ENCODE peak calls at places on chromosomes 7 and 10, in five cellular contexts. X, M, W, K and Q are unnamed samples.

GRCh38 chr10:13971586-13972475 is 358.9 kb downstream of the FRMD4A start:
- DNase-seq in X (no peak), M (peak), W (no peak), K (peak), Q (no peak)

GRCh38 chr10:116038259-116038658 is 234.7 kb downstream of the GFRA1 start:
- DNase-seq in X (peak), M (peak), W (no peak), K (peak), Q (no peak)

GRCh38 chr7:92397542-92397941 is 49.7 kb upstream of the GATAD1 start:
- DNase-seq in X (no peak), M (no peak), W (no peak), K (no peak), Q (no peak)

GRCh38 chr7:43756368-43757072 is 2.0 kb upstream of the BLVRA start:
- DNase-seq in X (no peak), M (peak), W (no peak), K (peak), Q (no peak)

GRCh38 chr10:34523017-34523767 is 291.9 kb downstream of the PARD3 start:
- DNase-seq in X (no peak), M (no peak), W (no peak), K (no peak), Q (no peak)

GRCh38 chr10:3467052-3467906 is 294.7 kb upstream of the PITRM1 start:
- DNase-seq in X (no peak), M (peak), W (peak), K (peak), Q (no peak)

GRCh38 chr7:158313931-158314330 is 273.7 kb downstream of the PTPRN2 start:
- DNase-seq in X (no peak), M (no peak), W (no peak), K (no peak), Q (no peak)

GRCh38 chr10:114412907-114413386 is 8.6 kb upstream of the AFAP1L2 start:
- DNase-seq in X (no peak), M (no peak), W (peak), K (peak), Q (no peak)

GRCh38 chr10:70774810-70775678 is 10.1 kb downstream of the TBATA start:
- DNase-seq in X (peak), M (no peak), W (no peak), K (no peak), Q (no peak)

GRCh38 chr10:127853868-127854768 is 38.6 kb downstream of the CLRN3 start:
- DNase-seq in X (peak), M (peak), W (peak), K (peak), Q (no peak)

GRCh38 chr10:121655254-121656142 is 57.3 kb upstream of the FGFR2 start:
- DNase-seq in X (no peak), M (no peak), W (no peak), K (no peak), Q (no peak)

GRCh38 chr10:84375011-84375410 is 46.6 kb downstream of the CCSER2 start:
- DNase-seq in X (peak), M (peak), W (peak), K (peak), Q (no peak)

GRCh38 chr7:1542329-1542728 is 11.8 kb downstream of the MAFK start:
- DNase-seq in X (no peak), M (no peak), W (no peak), K (no peak), Q (no peak)

GRCh38 chr7:29214056-29214455 is 19.5 kb downstream of the CHN2 start:
- DNase-seq in X (no peak), M (no peak), W (peak), K (no peak), Q (no peak)

GRCh38 chr10:47319798-47320197 is 2.5 kb upstream of the GDF2 start:
- DNase-seq in X (no peak), M (no peak), W (no peak), K (no peak), Q (no peak)

GRCh38 chr7:24842449-24843241 is 85.4 kb upstream of the GSDME start:
- DNase-seq in X (no peak), M (no peak), W (peak), K (peak), Q (no peak)

GRCh38 chr7:45155941-45156340 is 1.6 kb upstream of the RAMP3 start:
- DNase-seq in X (no peak), M (no peak), W (no peak), K (no peak), Q (no peak)

GRCh38 chr10:70493660-70494234 is 15.2 kb downstream of the PALD1 start:
- DNase-seq in X (no peak), M (no peak), W (no peak), K (no peak), Q (no peak)

GRCh38 chr7:152173372-152174070 is 148.0 kb downstream of the GALNT11 start:
- DNase-seq in X (no peak), M (no peak), W (no peak), K (no peak), Q (no peak)

GRCh38 chr7:115096262-115096661 is 174.4 kb downstream of the MDFIC start:
- DNase-seq in X (no peak), M (no peak), W (no peak), K (peak), Q (no peak)

GRCh38 chr10:21700474-21700873 is 166.4 kb downstream of the MLLT10 start:
- DNase-seq in X (no peak), M (no peak), W (no peak), K (peak), Q (no peak)

GRCh38 chr10:111473361-111473760 is 396.5 kb downstream of the ADRA2A start:
- DNase-seq in X (no peak), M (no peak), W (no peak), K (no peak), Q (no peak)

GRCh38 chr10:33355267-33355666 is 20.8 kb upstream of the NRP1 start:
- DNase-seq in X (no peak), M (no peak), W (no peak), K (no peak), Q (no peak)

GRCh38 chr7:110856704-110857103 is 234.2 kb upstream of the LRRN3 start:
- DNase-seq in X (no peak), M (no peak), W (no peak), K (no peak), Q (no peak)

GRCh38 chr7:11341285-11341944 is 367.7 kb downstream of the PHF14 start:
- DNase-seq in X (no peak), M (peak), W (peak), K (peak), Q (no peak)

GRCh38 chr10:71431945-71432905 is 35.5 kb downstream of the CDH23 start:
- DNase-seq in X (peak), M (no peak), W (no peak), K (no peak), Q (no peak)

GRCh38 chr7:75688200-75689136 is 50.3 kb downstream of the HIP1 start:
- DNase-seq in X (peak), M (no peak), W (no peak), K (no peak), Q (no peak)

GRCh38 chr7:33906697-33907096 is 1.4 kb downstream of the BMPER start:
- DNase-seq in X (no peak), M (no peak), W (no peak), K (no peak), Q (no peak)

GRCh38 chr7:33909755-33910154 is 4.4 kb downstream of the BMPER start:
- DNase-seq in X (no peak), M (no peak), W (no peak), K (peak), Q (no peak)

GRCh38 chr7:33907625-33908024 is 2.3 kb downstream of the BMPER start:
- DNase-seq in X (no peak), M (no peak), W (no peak), K (no peak), Q (no peak)

GRCh38 chr7:33910756-33911155 is 5.4 kb downstream of the BMPER start:
- DNase-seq in X (no peak), M (no peak), W (no peak), K (no peak), Q (no peak)

GRCh38 chr7:33909312-33909711 is 4.0 kb downstream of the BMPER start:
- DNase-seq in X (no peak), M (no peak), W (no peak), K (peak), Q (no peak)
- TF ChIP-seq CTCF in X (no peak), M (no peak), W (no peak), K (no peak), Q (no peak)

DNA sequence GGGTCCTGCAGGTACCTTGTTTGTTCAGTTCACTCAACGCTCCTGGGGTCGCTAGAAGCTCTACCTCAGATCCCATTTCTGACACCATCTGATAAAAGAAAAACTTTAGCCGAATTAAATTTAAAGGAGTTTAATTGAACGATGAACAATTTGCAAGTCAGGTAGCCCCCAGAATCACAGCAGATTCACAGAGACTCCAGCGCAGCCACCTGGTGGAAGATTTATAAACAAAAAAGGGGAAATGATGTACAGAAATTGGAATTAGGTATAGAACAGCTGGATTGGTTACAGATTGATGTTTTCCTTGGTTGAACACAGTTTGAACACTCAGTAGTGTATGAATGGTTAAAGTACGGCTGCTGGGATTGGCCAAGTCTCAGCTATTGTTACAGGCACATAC is 23.1 kb downstream of the FBXL13 start:
- DNase-seq in X (no peak), M (no peak), W (no peak), K (no peak), Q (no peak)
- TF ChIP-seq CTCF in X (no peak), M (no peak), W (no peak), K (no peak), Q (no peak)

GRCh38 chr7:130394421-130395188 is 14.3 kb downstream of the CPA1 start:
- DNase-seq in X (no peak), M (no peak), W (no peak), K (no peak), Q (no peak)
- TF ChIP-seq CTCF in X (no peak), M (no peak), W (no peak), K (no peak), Q (no peak)

DNA sequence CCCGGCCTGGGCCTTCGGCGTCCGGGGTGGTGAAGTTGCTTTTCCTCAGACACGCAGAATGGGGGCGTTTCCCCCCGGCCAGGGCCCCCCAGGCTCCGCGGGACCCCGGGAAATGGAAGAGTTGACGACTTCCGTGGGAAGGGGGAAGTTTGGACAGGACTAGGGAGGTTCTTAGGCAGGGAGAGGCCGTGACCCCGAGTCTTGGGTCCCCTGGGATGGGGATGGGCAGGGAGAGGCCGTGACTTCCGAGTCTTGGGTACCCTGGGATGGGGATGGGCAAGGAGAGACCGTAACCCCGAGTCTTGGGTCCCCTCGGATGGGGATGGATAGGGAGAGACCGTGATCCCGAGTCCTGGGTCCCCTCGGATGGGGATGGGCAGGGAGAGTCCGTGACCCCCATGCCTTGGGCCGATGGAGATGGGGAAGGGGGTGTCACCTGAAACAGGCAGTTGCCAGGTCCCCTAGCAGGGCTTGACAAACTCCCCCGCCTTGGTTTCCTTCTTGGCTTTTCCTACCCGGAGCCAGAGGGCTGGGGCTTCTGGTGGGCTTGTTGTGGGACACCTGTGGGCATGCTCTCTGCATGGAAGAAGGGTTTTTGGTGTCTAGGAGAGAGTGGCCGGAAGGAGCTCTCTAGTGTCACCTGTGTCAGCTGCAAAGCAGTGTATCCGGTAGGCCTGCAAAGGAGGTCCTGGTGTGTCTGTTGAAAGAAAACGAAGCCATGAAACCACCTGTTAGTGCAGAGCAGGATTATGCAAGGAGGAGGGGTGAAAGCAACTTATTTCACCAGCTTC is 1.1 kb downstream of the TRRAP start:
- DNase-seq in X (peak), M (no peak), W (peak), K (no peak), Q (no peak)
- TF ChIP-seq CTCF in X (no peak), M (peak), W (no peak), K (no peak), Q (no peak)

GRCh38 chr10:52814506-52814905 is 41.9 kb upstream of the MBL2 start:
- DNase-seq in X (no peak), M (no peak), W (no peak), K (no peak), Q (no peak)

GRCh38 chr10:52820316-52820715 is 47.7 kb upstream of the MBL2 start:
- DNase-seq in X (no peak), M (no peak), W (no peak), K (no peak), Q (no peak)

DNA sequence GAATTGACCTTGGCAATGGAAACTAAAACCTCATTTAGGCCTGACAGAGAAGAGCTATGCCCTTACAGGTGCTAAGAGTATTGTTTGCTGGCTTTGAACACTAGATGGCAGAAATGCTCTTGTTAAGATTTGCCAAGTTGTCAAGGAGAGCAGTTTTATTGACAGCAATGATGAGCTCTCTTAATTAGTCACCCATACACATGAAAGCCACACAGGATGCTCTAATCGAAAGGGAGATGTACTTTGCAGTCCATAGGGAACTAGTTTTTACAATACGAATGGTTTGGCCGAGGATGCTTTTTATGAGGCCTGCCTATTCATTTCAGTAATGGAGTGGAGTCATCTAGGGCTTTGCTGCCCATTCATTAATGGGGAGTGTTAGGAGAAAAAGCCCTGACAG is 45.4 kb upstream of the MBL2 start:
- DNase-seq in X (no peak), M (peak), W (peak), K (peak), Q (no peak)
- TF ChIP-seq CTCF in X (no peak), M (peak), W (peak), K (peak), Q (no peak)

DNA sequence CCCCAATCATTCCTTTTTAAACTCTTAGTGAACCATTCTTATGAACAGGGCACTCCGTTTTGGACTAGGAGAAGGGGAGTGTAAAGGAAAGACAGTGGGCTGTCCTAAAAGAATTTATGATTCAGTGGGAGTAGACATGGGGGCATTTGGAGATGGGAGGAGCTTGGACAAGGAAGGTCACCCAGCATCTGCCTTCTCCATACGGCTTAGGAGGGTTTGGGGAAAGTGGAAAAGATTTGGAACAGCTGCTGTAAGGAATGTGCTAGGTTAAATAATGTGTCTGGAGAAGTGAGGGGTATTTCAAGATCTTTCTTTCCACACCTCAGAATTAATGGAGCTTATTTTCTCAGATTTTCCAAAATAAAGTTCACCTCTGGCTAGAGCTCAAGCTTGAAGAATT is 24.0 kb downstream of the SLC35G1 start:
- DNase-seq in X (no peak), M (no peak), W (no peak), K (no peak), Q (no peak)
- TF ChIP-seq CTCF in X (no peak), M (no peak), W (no peak), K (no peak), Q (no peak)